ENCODE peak calls at places on chromosome 7, in seven cellular contexts. R is NCI-H510A, E is memory B cell, B is MM.1S, A is ecto neural progenitor cell, C is transverse colon, V is cardiac septum. O is an unnamed sample.

GRCh38 chr7:117402109-117402508 is 25.2 kb downstream of the ASZ1 start:
- DNase-seq in C (no peak), E (no peak), R (no peak), B (no peak), A (no peak), V (no peak), O (peak)

GRCh38 chr7:145643981-145644380 is 472.6 kb upstream of the CNTNAP2 start:
- DNase-seq in V (no peak), C (no peak), B (no peak), R (no peak), A (no peak), E (no peak), O (no peak)

GRCh38 chr7:134694299-134694698 is 47.6 kb downstream of the BPGM start:
- DNase-seq in R (no peak), B (no peak), V (no peak), C (no peak), E (no peak), A (no peak), O (no peak)

GRCh38 chr7:14759785-14760184 is 142.8 kb downstream of the DGKB start:
- DNase-seq in V (no peak), A (no peak), B (no peak), C (no peak), R (no peak), E (no peak), O (no peak)

GRCh38 chr7:132383962-132384361 is 192.3 kb downstream of the PLXNA4 start:
- DNase-seq in B (no peak), E (no peak), A (no peak), V (no peak), R (no peak), C (no peak), O (no peak)

GRCh38 chr7:51141451-51141971 is 175.1 kb downstream of the COBL start:
- DNase-seq in V (no peak), B (peak), R (peak), E (no peak), C (no peak), A (no peak), O (peak)

GRCh38 chr7:254337-255037 is 35.5 kb upstream of the FOXL3 start:
- DNase-seq in B (no peak), A (no peak), E (no peak), R (no peak), C (no peak), V (no peak), O (no peak)

GRCh38 chr7:55464422-55464821 is 99.3 kb downstream of the LANCL2 start:
- DNase-seq in A (no peak), C (no peak), E (no peak), R (no peak), V (no peak), B (no peak), O (no peak)

GRCh38 chr7:21717323-21717722 is 174.5 kb downstream of the DNAH11 start:
- DNase-seq in C (no peak), A (no peak), E (no peak), B (no peak), V (no peak), R (no peak), O (no peak)

GRCh38 chr7:141483044-141483443 is 68.2 kb upstream of the AGK start:
- DNase-seq in V (peak), C (no peak), E (no peak), B (no peak), A (no peak), R (no peak), O (no peak)

GRCh38 chr7:141145630-141145982 is 71.7 kb downstream of the TMEM178B start:
- DNase-seq in C (no peak), B (no peak), E (no peak), R (no peak), V (no peak), A (no peak), O (peak)

GRCh38 chr7:14201353-14201752 is 211.9 kb upstream of the ETV1 start:
- DNase-seq in E (no peak), C (no peak), A (no peak), B (no peak), V (no peak), R (no peak), O (no peak)

GRCh38 chr7:28020302-28020940 is 160.2 kb downstream of the JAZF1 start:
- DNase-seq in C (peak), B (peak), V (no peak), R (peak), E (peak), A (peak), O (peak)

GRCh38 chr7:44793919-44794715 is 2.4 kb upstream of the PPIA start:
- DNase-seq in E (no peak), C (no peak), B (no peak), A (no peak), R (no peak), V (no peak), O (peak)

GRCh38 chr7:1236132-1236655 is 3.5 kb downstream of the UNCX start:
- DNase-seq in V (no peak), C (no peak), B (no peak), A (no peak), E (no peak), R (no peak), O (no peak)

GRCh38 chr7:135710417-135711138 is 17.4 kb downstream of the SLC13A4 start:
- DNase-seq in C (no peak), V (no peak), E (no peak), R (no peak), A (peak), B (no peak), O (peak)

GRCh38 chr7:85135931-85136330 is 50.9 kb downstream of the SEMA3D start:
- DNase-seq in V (no peak), E (no peak), A (no peak), B (no peak), C (no peak), R (no peak), O (no peak)

GRCh38 chr7:80428161-80429054 is 83.5 kb downstream of the GNAT3 start:
- DNase-seq in R (no peak), V (no peak), C (no peak), B (peak), A (no peak), E (no peak), O (peak)

GRCh38 chr7:104264281-104264680 is 56.5 kb upstream of the ORC5 start:
- DNase-seq in B (no peak), C (no peak), A (no peak), E (no peak), V (no peak), R (no peak), O (no peak)

GRCh38 chr7:90869335-90869734 is 273.2 kb downstream of the CDK14 start:
- DNase-seq in B (no peak), E (no peak), C (no peak), R (no peak), A (no peak), V (no peak), O (no peak)

GRCh38 chr7:104627516-104627915 is 299.1 kb downstream of the LHFPL3 start:
- DNase-seq in R (no peak), V (no peak), E (no peak), C (no peak), B (peak), A (peak), O (peak)

GRCh38 chr7:2714636-2715035 is 26.6 kb downstream of the AMZ1 start:
- DNase-seq in V (no peak), R (no peak), C (no peak), A (no peak), B (no peak), E (no peak), O (no peak)

GRCh38 chr7:117872565-117873055 is 631 bp downstream of the CTTNBP2 start:
- DNase-seq in R (no peak), A (peak), E (no peak), C (peak), V (no peak), B (no peak), O (peak)

GRCh38 chr7:11570922-11571550 is 261.0 kb downstream of the THSD7A start:
- DNase-seq in V (no peak), C (no peak), B (no peak), E (no peak), A (no peak), R (no peak), O (no peak)

GRCh38 chr7:601573-602340 is 82.1 kb upstream of the PDGFA start:
- DNase-seq in B (no peak), E (peak), A (no peak), R (no peak), C (peak), V (no peak), O (no peak)

GRCh38 chr7:44982535-44982923 is 3.7 kb upstream of the MYO1G start:
- DNase-seq in V (no peak), E (no peak), C (no peak), A (no peak), B (no peak), R (no peak), O (no peak)

GRCh38 chr7:128422856-128423255 is 13.1 kb upstream of the IMPDH1 start:
- DNase-seq in C (no peak), V (no peak), R (no peak), A (no peak), E (no peak), B (no peak), O (no peak)

GRCh38 chr7:158979023-158979529 is 122.7 kb downstream of the DYNC2I1 start:
- DNase-seq in E (no peak), B (no peak), R (no peak), V (peak), A (no peak), C (no peak), O (no peak)

GRCh38 chr7:42549866-42550485 is 313.0 kb upstream of the GLI3 start:
- DNase-seq in V (no peak), A (no peak), R (no peak), C (no peak), E (no peak), B (no peak), O (no peak)

GRCh38 chr7:102019461-102019860 is 202.0 kb downstream of the CUX1 start:
- DNase-seq in E (no peak), C (no peak), R (no peak), A (no peak), B (no peak), V (peak), O (no peak)

GRCh38 chr7:123864012-123864411 is 19.0 kb downstream of the HYAL4 start:
- DNase-seq in C (no peak), A (no peak), V (no peak), B (no peak), E (no peak), R (no peak), O (no peak)

GRCh38 chr7:117871778-117872538 is 1.3 kb downstream of the CTTNBP2 start:
- DNase-seq in V (no peak), E (no peak), C (no peak), A (peak), R (no peak), B (no peak), O (peak)

GRCh38 chr7:37031571-37032257 is 307.4 kb upstream of the AOAH start:
- DNase-seq in A (no peak), C (peak), R (peak), B (no peak), V (peak), E (no peak), O (peak)

GRCh38 chr7:149067869-149068268 is 22.6 kb downstream of the ZNF786 start:
- DNase-seq in V (no peak), A (no peak), E (no peak), R (no peak), B (no peak), C (no peak), O (no peak)